ENCODE peak calls at places on chromosomes 6 and 20, in five cellular contexts. One of them, this sample, is unnamed. For H3K9me3, the result is how much of the 10 kb centered on the place peaks cover.

GRCh38 chr6:108119212-108120141 is 44.9 kb upstream of the OSTM1 start:
- DNase-seq in tibial artery: no peak
- DNase-seq in astrocyte: no peak
- DNase-seq in A549: no peak
- DNase-seq in OCI-LY7: no peak
- DNase-seq in this sample: no peak

GRCh38 chr6:5302995-5303622 is 41.8 kb downstream of the FARS2 start:
- DNase-seq in astrocyte: no peak
- DNase-seq in A549: peak
- DNase-seq in tibial artery: no peak
- DNase-seq in OCI-LY7: peak
- DNase-seq in this sample: no peak

GRCh38 chr6:144729502-144729901 is 444.4 kb downstream of the UTRN start:
- DNase-seq in OCI-LY7: no peak
- DNase-seq in tibial artery: no peak
- DNase-seq in A549: no peak
- DNase-seq in astrocyte: no peak
- DNase-seq in this sample: no peak

GRCh38 chr6:28841290-28841689 is 82.5 kb downstream of the TRIM27 start:
- DNase-seq in astrocyte: no peak
- DNase-seq in A549: no peak
- DNase-seq in tibial artery: no peak
- DNase-seq in OCI-LY7: peak
- DNase-seq in this sample: no peak

GRCh38 chr6:157715766-157716171 is 107.3 kb upstream of the SNX9 start:
- DNase-seq in OCI-LY7: no peak
- DNase-seq in A549: no peak
- DNase-seq in tibial artery: peak
- DNase-seq in astrocyte: peak
- DNase-seq in this sample: peak

GRCh38 chr6:78810146-78810545 is 57.2 kb upstream of the IRAK1BP1 start:
- DNase-seq in tibial artery: no peak
- DNase-seq in OCI-LY7: no peak
- DNase-seq in astrocyte: peak
- DNase-seq in A549: peak
- DNase-seq in this sample: no peak

GRCh38 chr20:38304845-38305447 is 990 bp downstream of the BPI start:
- DNase-seq in tibial artery: no peak
- DNase-seq in A549: peak
- DNase-seq in astrocyte: no peak
- DNase-seq in OCI-LY7: peak
- DNase-seq in this sample: no peak

GRCh38 chr6:144912474-144912873 is 627.3 kb downstream of the UTRN start:
- DNase-seq in OCI-LY7: no peak
- DNase-seq in A549: no peak
- DNase-seq in tibial artery: no peak
- DNase-seq in astrocyte: peak
- DNase-seq in this sample: no peak

GRCh38 chr6:52020961-52021570 is 66.3 kb downstream of the PKHD1 start:
- DNase-seq in astrocyte: no peak
- DNase-seq in A549: peak
- DNase-seq in OCI-LY7: peak
- DNase-seq in tibial artery: no peak
- DNase-seq in this sample: no peak

GRCh38 chr6:100353276-100354015 is 111.3 kb downstream of the SIM1 start:
- DNase-seq in astrocyte: peak
- DNase-seq in A549: no peak
- DNase-seq in OCI-LY7: no peak
- DNase-seq in tibial artery: no peak
- DNase-seq in this sample: no peak

GRCh38 chr6:1797801-1798200 is 188.1 kb downstream of the FOXC1 start:
- DNase-seq in tibial artery: no peak
- DNase-seq in OCI-LY7: no peak
- DNase-seq in A549: no peak
- DNase-seq in astrocyte: peak
- DNase-seq in this sample: no peak

GRCh38 chr6:133242761-133243590 is 1.8 kb downstream of the EYA4 start:
- DNase-seq in tibial artery: no peak
- DNase-seq in astrocyte: no peak
- DNase-seq in OCI-LY7: no peak
- DNase-seq in A549: no peak
- DNase-seq in this sample: no peak

GRCh38 chr20:39825950-39826349 is 863.1 kb downstream of the MAFB start:
- DNase-seq in tibial artery: no peak
- DNase-seq in OCI-LY7: no peak
- DNase-seq in A549: no peak
- DNase-seq in astrocyte: peak
- DNase-seq in this sample: no peak

GRCh38 chr20:39830903-39831302 is 858.1 kb downstream of the MAFB start:
- DNase-seq in OCI-LY7: no peak
- DNase-seq in tibial artery: no peak
- DNase-seq in astrocyte: no peak
- DNase-seq in A549: no peak
- DNase-seq in this sample: no peak

GRCh38 chr20:39829255-39829654 is 859.8 kb downstream of the MAFB start:
- DNase-seq in astrocyte: no peak
- DNase-seq in OCI-LY7: no peak
- DNase-seq in A549: no peak
- DNase-seq in tibial artery: no peak
- DNase-seq in this sample: no peak

GRCh38 chr20:39825524-39825923 is 863.4 kb downstream of the DHX35 start:
- DNase-seq in OCI-LY7: no peak
- DNase-seq in tibial artery: no peak
- DNase-seq in astrocyte: no peak
- DNase-seq in A549: no peak
- DNase-seq in this sample: no peak

DNA sequence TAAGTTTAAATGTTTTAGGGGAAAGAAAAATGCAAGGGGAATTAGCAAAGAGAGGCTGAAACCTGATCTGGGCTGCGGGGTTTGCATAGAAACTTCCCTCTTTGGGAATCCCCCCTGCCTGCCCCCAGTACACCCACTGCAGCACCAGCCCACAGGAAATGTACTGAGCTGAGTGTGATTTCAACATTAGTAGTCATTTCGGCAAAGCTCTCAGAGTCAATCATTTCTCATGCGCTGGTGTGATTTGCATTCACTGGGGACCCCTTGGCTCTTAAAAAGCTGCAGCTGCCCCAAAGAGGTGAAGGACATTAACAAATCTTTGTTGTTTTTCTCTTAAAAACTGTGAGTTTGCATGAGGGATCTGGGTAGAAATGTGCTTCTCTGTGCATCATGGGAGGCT is 859.3 kb downstream of the MAFB start:
- DNase-seq in tibial artery: no peak
- DNase-seq in A549: no peak
- DNase-seq in astrocyte: no peak
- DNase-seq in OCI-LY7: no peak
- DNase-seq in this sample: no peak
- H3K9me3 ChIP-seq in tibial artery: under half
- H3K9me3 ChIP-seq in A549: under half
- H3K9me3 ChIP-seq in astrocyte: under half
- H3K9me3 ChIP-seq in OCI-LY7: under half
- H3K9me3 ChIP-seq in this sample: under half

DNA sequence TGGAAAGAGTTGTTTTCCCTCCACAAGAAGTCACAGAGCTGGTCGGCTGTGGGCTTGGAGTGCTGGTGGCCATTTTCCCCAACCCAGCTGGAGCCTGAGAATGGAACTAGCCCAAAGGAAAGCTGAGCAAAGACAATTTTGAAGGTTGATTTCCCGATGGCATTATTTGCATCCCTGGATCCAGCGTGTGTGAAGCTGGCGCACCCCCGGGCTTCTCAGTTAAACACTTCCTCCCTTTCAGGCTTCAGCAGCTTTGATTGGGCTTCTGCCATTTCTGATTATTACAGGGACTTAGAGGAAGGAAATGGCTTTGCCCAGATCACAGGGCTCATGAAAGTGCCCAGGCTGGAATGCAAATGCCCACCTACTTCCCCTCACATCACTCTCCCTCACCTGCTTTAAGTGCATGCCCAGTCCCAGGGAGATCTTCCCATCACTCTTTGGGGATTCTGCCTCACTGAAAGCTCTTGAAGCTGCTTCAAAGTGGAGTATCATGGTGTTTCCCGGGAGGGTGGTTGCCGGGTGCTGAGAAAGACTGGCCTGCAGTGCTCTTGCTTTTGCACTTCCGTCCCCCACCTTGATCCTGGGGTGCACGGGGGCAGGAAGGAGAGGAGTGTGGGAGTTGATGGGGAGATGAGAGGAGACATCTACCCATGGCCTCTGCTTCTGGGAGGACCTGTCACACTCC is 28.2 kb downstream of the PHACTR3 start:
- DNase-seq in astrocyte: no peak
- DNase-seq in A549: no peak
- DNase-seq in OCI-LY7: no peak
- DNase-seq in tibial artery: no peak
- DNase-seq in this sample: no peak
- H3K9me3 ChIP-seq in astrocyte: under half
- H3K9me3 ChIP-seq in A549: under half
- H3K9me3 ChIP-seq in OCI-LY7: under half
- H3K9me3 ChIP-seq in tibial artery: under half
- H3K9me3 ChIP-seq in this sample: under half

DNA sequence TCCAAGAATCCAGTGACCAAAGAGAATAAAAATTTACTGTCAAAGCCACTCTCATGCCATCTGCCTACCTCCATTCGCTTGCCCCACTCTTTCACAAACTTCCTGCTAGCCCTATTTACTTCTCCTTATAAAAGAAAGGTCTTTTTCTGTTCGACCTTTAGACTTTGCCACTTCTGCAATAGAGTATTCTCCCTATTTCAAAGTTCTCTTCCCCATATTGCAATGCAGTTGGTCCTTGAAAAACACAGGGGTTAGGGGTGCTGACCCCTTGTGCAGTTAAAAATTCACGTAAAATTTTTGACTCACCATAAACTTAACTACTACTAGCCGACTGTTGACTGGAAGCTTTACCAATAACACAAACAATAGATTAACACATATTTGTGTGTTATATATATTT is 15.0 kb downstream of the CCN2 start:
- DNase-seq in A549: no peak
- DNase-seq in astrocyte: no peak
- DNase-seq in OCI-LY7: no peak
- DNase-seq in tibial artery: no peak
- DNase-seq in this sample: no peak
- H3K9me3 ChIP-seq in A549: under half
- H3K9me3 ChIP-seq in astrocyte: under half
- H3K9me3 ChIP-seq in OCI-LY7: under half
- H3K9me3 ChIP-seq in tibial artery: under half
- H3K9me3 ChIP-seq in this sample: under half

GRCh38 chr6:167705211-167705750 is 121.4 kb upstream of the AFDN start:
- DNase-seq in astrocyte: no peak
- DNase-seq in A549: no peak
- DNase-seq in tibial artery: no peak
- DNase-seq in OCI-LY7: no peak
- DNase-seq in this sample: no peak
- H3K9me3 ChIP-seq in astrocyte: under half
- H3K9me3 ChIP-seq in A549: under half
- H3K9me3 ChIP-seq in tibial artery: under half
- H3K9me3 ChIP-seq in OCI-LY7: under half
- H3K9me3 ChIP-seq in this sample: under half

GRCh38 chr6:170096803-170097504 is 193.9 kb downstream of the DLL1 start:
- DNase-seq in A549: no peak
- DNase-seq in astrocyte: no peak
- DNase-seq in OCI-LY7: no peak
- DNase-seq in tibial artery: peak
- DNase-seq in this sample: peak
- H3K9me3 ChIP-seq in A549: under half
- H3K9me3 ChIP-seq in astrocyte: under half
- H3K9me3 ChIP-seq in OCI-LY7: under half
- H3K9me3 ChIP-seq in tibial artery: under half
- H3K9me3 ChIP-seq in this sample: under half

GRCh38 chr6:88662163-88662580 is 301.2 kb downstream of the RNGTT start:
- DNase-seq in OCI-LY7: no peak
- DNase-seq in astrocyte: no peak
- DNase-seq in A549: no peak
- DNase-seq in tibial artery: no peak
- DNase-seq in this sample: no peak
- H3K9me3 ChIP-seq in OCI-LY7: under half
- H3K9me3 ChIP-seq in astrocyte: under half
- H3K9me3 ChIP-seq in A549: under half
- H3K9me3 ChIP-seq in tibial artery: under half
- H3K9me3 ChIP-seq in this sample: under half

DNA sequence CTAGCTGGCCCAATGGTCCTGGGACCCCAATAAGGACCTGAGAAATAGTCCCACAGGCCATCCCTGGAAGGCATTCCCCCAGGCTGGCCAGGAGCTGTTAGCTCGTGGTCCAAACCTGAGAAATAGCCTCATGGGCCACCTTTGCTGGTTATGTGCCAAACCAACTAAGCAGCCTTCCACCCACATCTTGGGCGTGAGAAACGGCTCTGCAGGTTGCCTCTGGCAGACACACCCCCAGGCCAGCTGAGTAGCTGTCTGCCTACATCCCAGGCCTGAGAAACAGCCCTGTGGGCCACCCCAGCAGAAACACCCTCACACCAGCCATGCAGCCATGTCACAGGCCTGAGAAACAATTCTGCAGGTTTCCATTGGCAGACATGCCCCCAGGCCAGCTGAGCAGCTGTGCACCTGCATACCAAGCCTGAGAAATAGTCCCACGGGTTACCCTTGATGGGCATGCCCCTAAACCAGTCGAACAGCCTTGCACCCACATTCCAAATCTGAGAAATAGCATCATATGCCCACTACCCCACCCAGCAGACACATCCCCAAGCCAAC is 567.8 kb upstream of the ID4 start:
- DNase-seq in A549: no peak
- DNase-seq in OCI-LY7: no peak
- DNase-seq in tibial artery: no peak
- DNase-seq in astrocyte: no peak
- DNase-seq in this sample: no peak
- H3K9me3 ChIP-seq in A549: under half
- H3K9me3 ChIP-seq in OCI-LY7: under half
- H3K9me3 ChIP-seq in tibial artery: under half
- H3K9me3 ChIP-seq in astrocyte: under half
- H3K9me3 ChIP-seq in this sample: under half

DNA sequence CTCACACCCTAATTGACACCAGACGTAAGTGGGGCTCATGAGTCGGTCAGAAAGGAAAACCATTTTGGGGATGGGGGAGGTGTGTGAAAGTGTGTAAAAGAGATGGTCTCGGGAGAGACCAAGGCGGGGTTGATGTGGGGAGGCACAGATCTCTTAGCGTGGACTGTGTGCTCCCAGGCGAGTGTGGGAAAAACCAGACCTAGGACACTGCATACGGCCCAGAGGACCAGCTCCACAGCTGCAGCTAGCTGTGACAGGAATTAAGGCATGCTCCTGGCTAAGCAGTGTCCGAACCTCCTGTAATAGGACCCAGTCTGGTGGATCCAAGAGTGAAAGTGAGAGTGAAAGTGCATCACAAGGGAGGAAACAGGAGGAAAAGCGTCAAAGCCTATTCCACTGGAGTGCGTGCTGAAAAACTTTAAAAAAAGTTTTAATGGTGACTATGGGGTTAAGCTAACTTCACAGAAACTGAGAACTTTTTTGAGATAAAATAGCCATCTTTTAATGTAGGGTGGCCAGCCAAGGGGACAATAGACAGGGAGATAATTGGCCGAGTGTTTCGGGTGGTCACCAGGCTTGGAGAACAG is 9.6 kb downstream of the IL22RA2 start:
- DNase-seq in astrocyte: no peak
- DNase-seq in tibial artery: no peak
- DNase-seq in OCI-LY7: no peak
- DNase-seq in A549: no peak
- DNase-seq in this sample: no peak
- H3K9me3 ChIP-seq in astrocyte: under half
- H3K9me3 ChIP-seq in tibial artery: under half
- H3K9me3 ChIP-seq in OCI-LY7: under half
- H3K9me3 ChIP-seq in A549: under half
- H3K9me3 ChIP-seq in this sample: under half

GRCh38 chr6:137487947-137488735 is 6.1 kb downstream of the OLIG3 start:
- DNase-seq in OCI-LY7: no peak
- DNase-seq in tibial artery: no peak
- DNase-seq in A549: no peak
- DNase-seq in astrocyte: no peak
- DNase-seq in this sample: no peak
- H3K9me3 ChIP-seq in OCI-LY7: under half
- H3K9me3 ChIP-seq in tibial artery: under half
- H3K9me3 ChIP-seq in A549: under half
- H3K9me3 ChIP-seq in astrocyte: under half
- H3K9me3 ChIP-seq in this sample: under half